ENCODE peak calls at places on chromosomes 5 and 9, in seven cellular contexts. One of them, this sample, is unnamed.

GRCh38 chr9:34171753-34172535 is 6.9 kb upstream of the UBAP1 start:
- DNase-seq in right lobe of liver: no peak
- DNase-seq in ovary: no peak
- DNase-seq in PC-3: no peak
- DNase-seq in left lung: no peak
- DNase-seq in heart right ventricle: no peak
- DNase-seq in tibial artery: peak; percentile 42
- DNase-seq in this sample: no peak

GRCh38 chr5:10735569-10736255 is 25.3 kb downstream of the DAP start:
- DNase-seq in right lobe of liver: no peak
- DNase-seq in ovary: no peak
- DNase-seq in PC-3: no peak
- DNase-seq in left lung: no peak
- DNase-seq in heart right ventricle: no peak
- DNase-seq in tibial artery: no peak
- DNase-seq in this sample: no peak

GRCh38 chr9:132169672-132170392 is 8.0 kb downstream of the NTNG2 start:
- DNase-seq in right lobe of liver: no peak
- DNase-seq in ovary: peak; percentile 35
- DNase-seq in PC-3: peak; percentile 41
- DNase-seq in left lung: peak; percentile 93
- DNase-seq in heart right ventricle: no peak
- DNase-seq in tibial artery: no peak
- DNase-seq in this sample: peak; percentile 60

GRCh38 chr5:42807722-42808447 is 3.8 kb downstream of the SELENOP start:
- DNase-seq in right lobe of liver: peak; percentile 62
- DNase-seq in ovary: no peak
- DNase-seq in PC-3: no peak
- DNase-seq in left lung: no peak
- DNase-seq in heart right ventricle: no peak
- DNase-seq in tibial artery: no peak
- DNase-seq in this sample: no peak

GRCh38 chr5:82018462-82018861 is 46.6 kb downstream of the ATG10 start:
- DNase-seq in right lobe of liver: no peak
- DNase-seq in ovary: no peak
- DNase-seq in PC-3: no peak
- DNase-seq in left lung: no peak
- DNase-seq in heart right ventricle: peak; percentile 29
- DNase-seq in tibial artery: no peak
- DNase-seq in this sample: no peak

GRCh38 chr5:122259995-122260394 is 52.0 kb upstream of the SNCAIP start:
- DNase-seq in right lobe of liver: no peak
- DNase-seq in ovary: peak; percentile 57
- DNase-seq in PC-3: peak; percentile 5
- DNase-seq in left lung: no peak
- DNase-seq in heart right ventricle: no peak
- DNase-seq in tibial artery: no peak
- DNase-seq in this sample: no peak

GRCh38 chr5:118919016-118919415 is 69.3 kb downstream of the DTWD2 start:
- DNase-seq in right lobe of liver: no peak
- DNase-seq in ovary: no peak
- DNase-seq in PC-3: no peak
- DNase-seq in left lung: no peak
- DNase-seq in heart right ventricle: no peak
- DNase-seq in tibial artery: no peak
- DNase-seq in this sample: no peak

GRCh38 chr5:135024956-135025729 is 8.9 kb downstream of the PITX1 start:
- DNase-seq in right lobe of liver: peak; percentile 22
- DNase-seq in ovary: no peak
- DNase-seq in PC-3: peak; percentile 70
- DNase-seq in left lung: peak; percentile 59
- DNase-seq in heart right ventricle: no peak
- DNase-seq in tibial artery: no peak
- DNase-seq in this sample: no peak

GRCh38 chr5:151798674-151799073 is 26.9 kb downstream of the G3BP1 start:
- DNase-seq in right lobe of liver: no peak
- DNase-seq in ovary: no peak
- DNase-seq in PC-3: no peak
- DNase-seq in left lung: no peak
- DNase-seq in heart right ventricle: no peak
- DNase-seq in tibial artery: no peak
- DNase-seq in this sample: no peak

GRCh38 chr5:128491291-128491690 is 46.8 kb downstream of the FBN2 start:
- DNase-seq in right lobe of liver: no peak
- DNase-seq in ovary: no peak
- DNase-seq in PC-3: no peak
- DNase-seq in left lung: no peak
- DNase-seq in heart right ventricle: no peak
- DNase-seq in tibial artery: no peak
- DNase-seq in this sample: no peak

GRCh38 chr5:95113489-95113888 is 171.4 kb downstream of the MCTP1 start:
- DNase-seq in right lobe of liver: no peak
- DNase-seq in ovary: no peak
- DNase-seq in PC-3: peak; percentile 9
- DNase-seq in left lung: no peak
- DNase-seq in heart right ventricle: no peak
- DNase-seq in tibial artery: no peak
- DNase-seq in this sample: no peak

GRCh38 chr9:19551124-19551929 is 142.5 kb downstream of the ACER2 start:
- DNase-seq in right lobe of liver: no peak
- DNase-seq in ovary: no peak
- DNase-seq in PC-3: no peak
- DNase-seq in left lung: no peak
- DNase-seq in heart right ventricle: no peak
- DNase-seq in tibial artery: no peak
- DNase-seq in this sample: no peak

GRCh38 chr9:125815568-125815967 is 68.4 kb downstream of the PBX3 start:
- DNase-seq in right lobe of liver: no peak
- DNase-seq in ovary: no peak
- DNase-seq in PC-3: peak; percentile 54
- DNase-seq in left lung: no peak
- DNase-seq in heart right ventricle: no peak
- DNase-seq in tibial artery: no peak
- DNase-seq in this sample: no peak

GRCh38 chr5:150640311-150641005 is at the start of gene SYNPO:
- DNase-seq in right lobe of liver: peak; percentile 80
- DNase-seq in ovary: peak; percentile 92
- DNase-seq in PC-3: peak; percentile 94
- DNase-seq in left lung: no peak
- DNase-seq in heart right ventricle: peak; percentile 84
- DNase-seq in tibial artery: peak; percentile 89
- DNase-seq in this sample: no peak

DNA sequence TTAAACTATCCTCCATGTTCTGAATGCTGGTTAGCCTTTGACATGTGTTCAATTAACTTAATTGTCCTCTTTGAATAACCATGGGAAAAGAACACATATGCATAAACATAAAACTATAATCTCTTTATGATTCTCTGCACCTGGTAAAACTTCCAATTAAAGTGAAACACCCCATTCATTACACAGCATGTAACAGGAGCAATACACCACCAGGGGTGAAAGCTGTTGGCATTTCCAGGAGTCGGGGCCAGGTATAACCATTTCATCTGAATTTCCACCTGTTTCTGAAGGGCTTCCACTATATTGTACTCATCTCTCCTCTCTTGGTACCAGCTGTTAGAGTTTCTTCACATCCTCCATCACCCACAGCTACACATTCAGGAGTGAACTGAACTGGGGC is 303.8 kb downstream of the EDIL3 start:
- DNase-seq in right lobe of liver: no peak
- DNase-seq in ovary: no peak
- DNase-seq in PC-3: no peak
- DNase-seq in left lung: no peak
- DNase-seq in heart right ventricle: no peak
- DNase-seq in tibial artery: no peak
- DNase-seq in this sample: no peak
- TF ChIP-seq CTCF in right lobe of liver: no peak
- TF ChIP-seq CTCF in ovary: no peak
- TF ChIP-seq CTCF in PC-3: no peak
- TF ChIP-seq CTCF in left lung: no peak
- TF ChIP-seq CTCF in heart right ventricle: no peak
- TF ChIP-seq CTCF in tibial artery: no peak
- TF ChIP-seq CTCF in this sample: no peak

DNA sequence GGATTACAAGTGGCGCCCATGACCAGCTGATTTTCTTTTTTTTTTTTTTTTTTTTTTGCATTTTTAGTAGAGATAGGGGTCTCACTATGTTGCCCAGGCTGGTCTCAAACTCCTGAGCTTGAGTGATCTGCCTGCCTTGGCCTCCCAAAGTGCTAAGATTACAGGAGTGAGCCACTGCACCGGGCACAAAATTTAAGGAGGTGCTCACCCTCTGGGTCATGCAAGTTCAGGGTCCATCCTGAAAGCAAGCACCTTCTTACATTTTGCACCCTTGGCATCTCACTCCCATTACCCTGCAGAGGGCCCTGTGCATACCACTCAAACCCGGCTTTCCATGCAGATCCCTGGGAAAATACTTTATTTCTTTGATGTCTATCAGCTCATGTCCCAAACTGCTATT is 95.6 kb upstream of the ADRA1B start:
- DNase-seq in right lobe of liver: no peak
- DNase-seq in ovary: no peak
- DNase-seq in PC-3: no peak
- DNase-seq in left lung: no peak
- DNase-seq in heart right ventricle: no peak
- DNase-seq in tibial artery: no peak
- DNase-seq in this sample: no peak
- H3K27ac ChIP-seq in right lobe of liver: no peak overlapping the region
- H3K27ac ChIP-seq in ovary: no peak overlapping the region
- H3K27ac ChIP-seq in PC-3: peak overlapping the region; percentile 77
- H3K27ac ChIP-seq in left lung: no peak overlapping the region
- H3K27ac ChIP-seq in heart right ventricle: peak overlapping the region; percentile 58
- H3K27ac ChIP-seq in tibial artery: no peak overlapping the region
- H3K27ac ChIP-seq in this sample: no peak overlapping the region

GRCh38 chr5:177508217-177508611 is 1.4 kb downstream of the DOK3 start:
- DNase-seq in right lobe of liver: peak; percentile 60
- DNase-seq in ovary: no peak
- DNase-seq in PC-3: no peak
- DNase-seq in left lung: peak; percentile 86
- DNase-seq in heart right ventricle: no peak
- DNase-seq in tibial artery: no peak
- DNase-seq in this sample: no peak

GRCh38 chr5:177508837-177509236 is 789 bp downstream of the DOK3 start:
- DNase-seq in right lobe of liver: peak; percentile 59
- DNase-seq in ovary: no peak
- DNase-seq in PC-3: no peak
- DNase-seq in left lung: peak; percentile 76
- DNase-seq in heart right ventricle: no peak
- DNase-seq in tibial artery: no peak
- DNase-seq in this sample: no peak

GRCh38 chr5:177507596-177508216 is 1.9 kb downstream of the DOK3 start:
- DNase-seq in right lobe of liver: no peak
- DNase-seq in ovary: no peak
- DNase-seq in PC-3: no peak
- DNase-seq in left lung: peak; percentile 84
- DNase-seq in heart right ventricle: no peak
- DNase-seq in tibial artery: no peak
- DNase-seq in this sample: no peak

GRCh38 chr5:177505075-177505474 is 4.6 kb downstream of the DOK3 start:
- DNase-seq in right lobe of liver: no peak
- DNase-seq in ovary: no peak
- DNase-seq in PC-3: no peak
- DNase-seq in left lung: no peak
- DNase-seq in heart right ventricle: no peak
- DNase-seq in tibial artery: no peak
- DNase-seq in this sample: no peak

DNA sequence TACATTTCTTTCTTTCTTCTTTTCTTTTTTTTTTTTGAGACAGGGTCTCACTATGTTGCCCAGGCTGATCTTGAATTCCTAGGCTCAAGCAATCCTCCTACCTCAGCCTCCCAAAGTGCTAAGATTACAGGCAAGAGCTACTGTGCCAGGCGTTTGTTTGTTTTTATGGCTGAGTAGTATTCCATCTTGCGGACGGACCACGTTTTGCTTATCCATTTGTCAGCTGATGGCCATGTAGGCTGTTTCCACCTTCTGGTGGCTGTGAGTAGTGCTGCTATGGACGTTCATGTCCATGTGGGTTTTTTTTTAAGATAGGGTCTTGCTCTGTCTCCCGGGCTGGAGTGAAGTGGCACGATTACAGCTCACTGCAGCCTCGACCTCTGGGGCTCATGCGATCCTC is 2.5 kb downstream of the DOK3 start:
- DNase-seq in right lobe of liver: no peak
- DNase-seq in ovary: no peak
- DNase-seq in PC-3: peak; percentile 27
- DNase-seq in left lung: no peak
- DNase-seq in heart right ventricle: no peak
- DNase-seq in tibial artery: no peak
- DNase-seq in this sample: no peak
- H3K4me3 ChIP-seq in right lobe of liver: no peak overlapping the region
- H3K4me3 ChIP-seq in ovary: no peak overlapping the region
- H3K4me3 ChIP-seq in PC-3: no peak overlapping the region
- H3K4me3 ChIP-seq in left lung: peak overlapping the region; percentile 75
- H3K4me3 ChIP-seq in heart right ventricle: no peak overlapping the region
- H3K4me3 ChIP-seq in tibial artery: no peak overlapping the region
- H3K4me3 ChIP-seq in this sample: no peak overlapping the region

GRCh38 chr5:74328221-74328630 is 312.3 kb downstream of the ENC1 start:
- DNase-seq in right lobe of liver: no peak
- DNase-seq in ovary: no peak
- DNase-seq in PC-3: peak; percentile 87
- DNase-seq in left lung: no peak
- DNase-seq in heart right ventricle: no peak
- DNase-seq in tibial artery: no peak
- DNase-seq in this sample: no peak

GRCh38 chr5:74324556-74324955 is 316.0 kb downstream of the ENC1 start:
- DNase-seq in right lobe of liver: no peak
- DNase-seq in ovary: no peak
- DNase-seq in PC-3: no peak
- DNase-seq in left lung: no peak
- DNase-seq in heart right ventricle: no peak
- DNase-seq in tibial artery: no peak
- DNase-seq in this sample: no peak

GRCh38 chr5:74326571-74327338 is 313.8 kb downstream of the ENC1 start:
- DNase-seq in right lobe of liver: no peak
- DNase-seq in ovary: no peak
- DNase-seq in PC-3: peak; percentile 92
- DNase-seq in left lung: no peak
- DNase-seq in heart right ventricle: no peak
- DNase-seq in tibial artery: peak; percentile 22
- DNase-seq in this sample: no peak

GRCh38 chr5:74327339-74327685 is 313.2 kb downstream of the ENC1 start:
- DNase-seq in right lobe of liver: no peak
- DNase-seq in ovary: no peak
- DNase-seq in PC-3: no peak
- DNase-seq in left lung: no peak
- DNase-seq in heart right ventricle: no peak
- DNase-seq in tibial artery: no peak
- DNase-seq in this sample: no peak

GRCh38 chr5:74325866-74326265 is 314.7 kb downstream of the ENC1 start:
- DNase-seq in right lobe of liver: no peak
- DNase-seq in ovary: no peak
- DNase-seq in PC-3: no peak
- DNase-seq in left lung: no peak
- DNase-seq in heart right ventricle: no peak
- DNase-seq in tibial artery: no peak
- DNase-seq in this sample: no peak
- TF ChIP-seq CTCF in right lobe of liver: no peak
- TF ChIP-seq CTCF in ovary: no peak
- TF ChIP-seq CTCF in PC-3: no peak
- TF ChIP-seq CTCF in left lung: no peak
- TF ChIP-seq CTCF in heart right ventricle: no peak
- TF ChIP-seq CTCF in tibial artery: no peak
- TF ChIP-seq CTCF in this sample: no peak